ENCODE peak calls at places on chromosomes 11 and 22, in six cellular contexts. W is stimulated activated effector memory CD8-positive, alpha-beta T cell treated with anti-CD3 and anti-CD28 coated beads, Interleukin-12 subunit alpha, Interleukin-12 subunit beta, amount 100 ng/mL, for 72 hours; X is left ventricle myocardium superior; Y is HS-5; B is small intestine; U is HT-29. Z is an unnamed sample.

GRCh38 chr22:20584029-20584871 is 76.8 kb downstream of the MED15 start:
- DNase-seq in X (no peak), B (no peak), W (no peak), Y (no peak), U (no peak), Z (no peak)

GRCh38 chr11:108498816-108499408 is 728 bp upstream of the POGLUT3 start:
- DNase-seq in W (no peak), U (no peak), X (peak), Y (no peak), B (no peak), Z (no peak)

GRCh38 chr11:9677951-9678350 is 14.1 kb downstream of the SWAP70 start:
- DNase-seq in X (no peak), W (no peak), U (no peak), Y (no peak), B (no peak), Z (no peak)

GRCh38 chr22:47811971-47812370 is 1049.5 kb downstream of the TBC1D22A start:
- DNase-seq in Y (no peak), U (no peak), W (no peak), B (no peak), X (no peak), Z (no peak)

GRCh38 chr22:30205281-30206115 is 41.1 kb downstream of the LIF start:
- DNase-seq in W (no peak), U (no peak), B (no peak), Y (peak), X (peak), Z (peak)

GRCh38 chr11:37786214-37786755 is 1188.2 kb upstream of the RAG2 start:
- DNase-seq in X (no peak), Y (peak), B (no peak), W (no peak), U (no peak), Z (no peak)

GRCh38 chr22:27597703-27598444 is 203.7 kb downstream of the MN1 start:
- DNase-seq in W (no peak), Y (peak), B (peak), U (no peak), X (no peak), Z (no peak)

GRCh38 chr22:45216133-45217003 is 24.3 kb downstream of the KIAA0930 start:
- DNase-seq in X (peak), Y (no peak), W (no peak), U (no peak), B (no peak), Z (no peak)

GRCh38 chr11:11668293-11668692 is 46.5 kb upstream of the GALNT18 start:
- DNase-seq in W (no peak), Y (no peak), X (no peak), U (no peak), B (no peak), Z (no peak)

GRCh38 chr11:3807856-3808845 is at the start of gene PGAP2:
- DNase-seq in B (peak), Y (no peak), W (peak), X (peak), U (peak), Z (no peak)

GRCh38 chr11:65172600-65172999 is 2.6 kb downstream of the SPDYC start:
- DNase-seq in U (no peak), B (no peak), Y (no peak), W (no peak), X (no peak), Z (no peak)

GRCh38 chr11:824942-825341 is 2.8 kb upstream of the CRACR2B start:
- DNase-seq in B (no peak), X (no peak), U (peak), W (no peak), Y (no peak), Z (no peak)

Z was measured in NCI-H2029 treated with DMSO at 0.1 percent for 48 hours.